ENCODE peak calls at places on chromosomes 5 and 9, in five cellular contexts. F is CD4-positive, alpha-beta memory T cell; I is Peyer's patch; T is GM06990; Q is AG20443. S is an unnamed sample.

GRCh38 chr9:70113403-70114022 is 69.9 kb downstream of the MAMDC2 start:
- DNase-seq in F (peak), I (peak), Q (peak), T (no peak), S (peak)

GRCh38 chr9:131233989-131234388 is 42.3 kb downstream of the FAM78A start:
- DNase-seq in T (no peak), F (peak), I (no peak), Q (no peak), S (no peak)

GRCh38 chr5:170338933-170339779 is 41.6 kb upstream of the LCP2 start:
- DNase-seq in T (peak), Q (no peak), F (peak), I (peak), S (no peak)

GRCh38 chr5:78985407-78986223 is 505 bp upstream of the ARSB start:
- DNase-seq in I (peak), T (peak), F (peak), Q (peak), S (peak)

GRCh38 chr5:90866333-90866732 is 307.7 kb downstream of the ADGRV1 start:
- DNase-seq in F (peak), Q (peak), I (no peak), T (peak), S (no peak)

GRCh38 chr9:136685792-136686533 is 1.3 kb downstream of the AGPAT2 start:
- DNase-seq in Q (peak), I (no peak), T (no peak), F (no peak), S (peak)

GRCh38 chr9:98359569-98359968 is 104.1 kb upstream of the TBC1D2 start:
- DNase-seq in I (no peak), T (no peak), F (no peak), Q (no peak), S (no peak)

GRCh38 chr5:38660194-38660668 is 103.8 kb upstream of the LIFR start:
- DNase-seq in Q (no peak), T (no peak), F (no peak), I (no peak), S (peak)

GRCh38 chr5:82319192-82319591 is 41.0 kb upstream of the RPS23 start:
- DNase-seq in I (no peak), F (no peak), T (no peak), Q (no peak), S (no peak)

GRCh38 chr5:178368278-178368677 is 135.7 kb upstream of the PHYKPL start:
- DNase-seq in T (no peak), Q (no peak), I (no peak), F (no peak), S (no peak)

GRCh38 chr9:127033784-127034183 is 88.7 kb downstream of the ANGPTL2 start:
- DNase-seq in F (no peak), Q (peak), I (no peak), T (no peak), S (no peak)

GRCh38 chr9:97525451-97525850 is 24.0 kb downstream of the TMOD1 start:
- DNase-seq in I (no peak), Q (peak), F (no peak), T (no peak), S (no peak)

GRCh38 chr5:142495561-142495960 is 170.7 kb upstream of the SPRY4 start:
- DNase-seq in T (no peak), I (no peak), F (no peak), Q (peak), S (no peak)

S was measured in MG63.